ENCODE peak calls at places on chromosomes 5 and 9, in four cellular contexts. S is HL-60, K is GM12878, I is K562. P is an unnamed sample.

GRCh38 chr9:30120654-30121053 is 2263.8 kb upstream of the ACO1 start:
- DNase-seq in K (no peak), S (no peak), I (no peak), P (no peak)

GRCh38 chr9:88915916-88916315 is 75.4 kb upstream of the S1PR3 start:
- DNase-seq in S (no peak), K (no peak), I (no peak), P (no peak)

GRCh38 chr9:131657456-131657855 is 82.4 kb downstream of the RAPGEF1 start:
- DNase-seq in I (no peak), S (no peak), K (no peak), P (no peak)

GRCh38 chr5:159001247-159001646 is 98.5 kb downstream of the EBF1 start:
- DNase-seq in I (no peak), S (no peak), K (no peak), P (no peak)

GRCh38 chr9:93702261-93702660 is 125.9 kb downstream of the PHF2 start:
- DNase-seq in I (no peak), S (no peak), K (no peak), P (no peak)

GRCh38 chr9:101731429-101731828 is 7.0 kb downstream of the GRIN3A start:
- DNase-seq in S (no peak), K (no peak), I (no peak), P (no peak)

GRCh38 chr9:83956288-83957028 is 23.6 kb downstream of the HNRNPK start:
- DNase-seq in I (peak), K (no peak), S (no peak), P (peak)

GRCh38 chr9:36008774-36009300 is 27.9 kb upstream of the RECK start:
- DNase-seq in K (no peak), S (peak), I (peak), P (peak)

GRCh38 chr5:181243521-181244307 is at the start of gene RACK1:
- DNase-seq in K (peak), S (peak), I (peak), P (no peak)

GRCh38 chr9:35490155-35490909 is 421 bp downstream of the RUSC2 start:
- DNase-seq in S (no peak), I (no peak), K (no peak), P (no peak)

GRCh38 chr5:134462761-134463160 is 51.1 kb upstream of the CDKN2AIPNL start:
- DNase-seq in S (no peak), K (no peak), I (no peak), P (no peak)

GRCh38 chr5:93186031-93186682 is 394.9 kb downstream of the NR2F1-AS1 start:
- DNase-seq in I (no peak), S (no peak), K (no peak), P (no peak)

DNA sequence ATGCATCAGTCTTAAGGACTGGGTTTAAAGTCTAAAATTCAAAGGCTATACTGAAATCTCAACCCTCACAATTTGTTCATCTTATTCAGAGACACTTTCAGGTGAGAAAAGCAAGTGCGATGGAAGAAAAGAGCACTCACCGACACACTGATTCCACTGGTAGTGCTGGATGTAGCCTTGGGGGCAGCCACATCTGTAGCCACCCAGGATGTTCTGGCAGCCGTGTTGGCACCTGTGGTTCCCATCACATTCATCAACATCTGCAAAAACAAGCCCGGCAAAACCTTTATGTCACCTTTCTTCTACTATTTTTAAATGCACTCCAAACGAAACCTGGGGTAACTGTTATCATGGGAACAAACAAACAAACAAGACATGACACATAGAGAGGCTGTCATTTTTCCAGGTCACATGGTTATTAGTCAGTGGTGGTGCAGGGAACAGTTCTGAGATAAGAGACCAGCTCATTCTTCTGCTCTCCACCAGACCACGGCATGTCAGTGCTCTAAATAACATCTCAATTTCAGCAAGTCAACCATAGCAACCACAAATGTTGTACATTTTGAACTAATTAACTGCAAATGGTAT is 188.4 kb downstream of the SLC12A2 start:
- DNase-seq in S (no peak), K (no peak), I (no peak), P (no peak)
- TF ChIP-seq SPI1 in S (no peak), K (no peak), I (no peak), P (no peak)

GRCh38 chr5:169152946-169153345 is 148.0 kb downstream of the SLIT3 start:
- DNase-seq in I (no peak), K (no peak), S (no peak), P (no peak)
- TF ChIP-seq SPI1 in I (no peak), K (no peak), S (no peak), P (no peak)

DNA sequence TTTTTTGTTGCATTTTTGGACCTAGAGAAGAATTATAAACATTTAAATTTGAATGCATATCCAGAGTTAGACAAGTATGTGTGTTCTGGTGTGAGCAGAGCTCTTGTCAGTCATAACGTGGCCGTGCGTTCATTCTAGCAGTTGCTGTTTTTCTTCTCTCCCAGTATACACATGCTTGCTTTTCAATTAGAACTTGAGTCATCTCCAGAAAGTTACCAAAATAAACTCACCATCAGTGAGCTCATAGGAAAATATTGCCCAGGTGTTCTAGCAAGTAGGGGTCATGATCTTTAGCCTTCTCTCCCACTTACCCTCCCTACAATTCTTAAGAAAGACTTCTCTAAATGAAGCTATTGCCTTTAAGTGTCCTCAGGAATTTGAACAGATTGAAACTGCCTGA is 247.5 kb upstream of the TUT7 start:
- DNase-seq in K (no peak), I (no peak), S (no peak), P (no peak)
- TF ChIP-seq SPI1 in K (no peak), I (no peak), S (no peak), P (no peak)

DNA sequence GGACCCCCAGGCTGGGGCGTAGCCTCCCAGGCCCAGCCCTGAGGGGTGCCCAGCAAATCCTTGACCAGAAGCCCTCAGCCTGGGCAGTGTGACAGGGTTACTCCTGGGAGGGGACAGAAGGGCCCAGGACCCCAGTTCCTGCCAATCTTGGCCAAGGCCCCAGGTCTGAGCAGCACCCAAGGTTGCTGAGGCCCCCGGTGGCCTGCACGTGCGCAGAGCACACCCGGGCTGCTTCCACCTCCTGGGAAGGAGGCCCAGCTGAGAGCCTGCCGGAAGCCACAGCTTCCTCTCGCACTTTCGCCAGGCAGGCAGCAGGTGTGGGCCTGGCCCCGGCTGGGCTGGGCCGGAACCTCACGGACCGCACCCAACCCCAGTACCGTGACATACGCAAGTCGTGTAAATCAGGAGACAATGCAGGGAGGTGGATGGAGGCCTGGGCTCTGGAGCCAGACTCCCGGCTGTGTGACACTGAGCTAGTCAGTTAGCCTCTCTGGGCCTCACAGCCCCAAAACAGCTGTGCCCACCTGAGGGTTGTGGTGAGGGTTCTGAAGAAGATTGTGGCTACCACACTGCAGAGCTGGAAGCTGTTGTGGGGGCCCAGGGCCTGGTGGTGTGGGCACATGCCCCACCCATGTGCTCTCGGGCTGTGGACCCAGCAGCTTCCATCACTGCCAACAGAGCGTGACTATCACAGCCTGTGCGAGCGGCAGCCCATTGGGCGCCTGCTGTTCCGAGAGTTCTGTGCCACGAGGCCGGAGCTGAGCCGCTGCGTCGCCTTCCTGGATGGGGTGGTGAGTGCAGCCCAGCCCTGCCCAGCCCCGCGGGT is 5.1 kb downstream of the GRK6 start:
- DNase-seq in I (no peak), S (peak), K (peak), P (peak)
- TF ChIP-seq SPI1 in I (no peak), S (no peak), K (peak), P (peak)

GRCh38 chr9:588952-589351 is 252.5 kb upstream of the DMRT1 start:
- DNase-seq in K (no peak), I (no peak), S (no peak), P (no peak)
- TF ChIP-seq SPI1 in K (no peak), I (no peak), S (no peak), P (no peak)

GRCh38 chr9:38713426-38713825 is 6.5 kb downstream of the FAM240B start:
- DNase-seq in K (no peak), I (no peak), S (peak), P (no peak)

GRCh38 chr9:38705917-38706316 is 14.0 kb downstream of the FAM240B start:
- DNase-seq in I (no peak), K (no peak), S (no peak), P (no peak)

GRCh38 chr9:38708759-38709158 is 11.2 kb downstream of the FAM240B start:
- DNase-seq in I (no peak), K (no peak), S (no peak), P (no peak)

GRCh38 chr9:38706493-38706892 is 13.4 kb downstream of the FAM240B start:
- DNase-seq in K (no peak), I (no peak), S (no peak), P (no peak)

DNA sequence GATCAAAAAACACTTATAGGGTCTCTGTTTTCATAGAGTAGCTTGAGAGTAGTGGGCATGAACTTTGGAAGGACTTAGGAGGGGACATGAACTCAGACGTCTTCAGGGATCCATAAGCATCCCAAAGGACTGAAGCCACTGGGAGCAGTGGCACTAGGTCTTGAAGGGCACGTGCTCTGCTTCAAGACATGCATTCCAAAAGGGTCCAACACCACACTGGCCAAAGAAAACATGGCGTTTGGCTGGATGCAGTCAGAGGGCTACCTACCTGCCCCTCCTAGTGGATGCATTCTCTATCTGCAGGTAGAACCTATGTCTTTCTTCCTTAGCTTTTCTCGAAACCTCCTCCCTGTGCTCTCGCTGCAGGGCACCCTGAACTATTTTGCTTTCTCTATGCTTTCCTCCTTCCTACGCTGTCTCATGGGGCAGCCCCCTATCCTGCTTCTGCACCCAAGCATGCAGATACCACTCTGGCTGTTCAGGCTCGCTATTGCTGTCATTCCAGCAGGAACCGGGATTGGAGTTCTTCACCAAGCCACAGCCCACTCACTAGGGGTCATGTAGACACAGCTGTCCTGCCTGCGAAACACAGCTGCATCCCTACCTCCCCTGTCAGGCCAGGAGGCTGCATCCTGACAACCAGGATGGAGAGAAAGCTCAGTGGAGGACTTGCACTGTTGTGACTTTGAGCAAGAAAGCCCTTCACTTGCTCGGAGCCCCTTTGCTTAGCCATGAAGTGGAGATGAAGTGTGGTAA is 11.9 kb downstream of the FAM240B start:
- DNase-seq in K (no peak), S (no peak), I (peak), P (no peak)
- TF ChIP-seq SPI1 in K (no peak), S (no peak), I (no peak), P (no peak)

GRCh38 chr9:70117835-70118319 is 74.2 kb downstream of the MAMDC2 start:
- DNase-seq in S (no peak), K (no peak), I (no peak), P (no peak)
- TF ChIP-seq SPI1 in S (no peak), K (no peak), I (no peak), P (no peak)

DNA sequence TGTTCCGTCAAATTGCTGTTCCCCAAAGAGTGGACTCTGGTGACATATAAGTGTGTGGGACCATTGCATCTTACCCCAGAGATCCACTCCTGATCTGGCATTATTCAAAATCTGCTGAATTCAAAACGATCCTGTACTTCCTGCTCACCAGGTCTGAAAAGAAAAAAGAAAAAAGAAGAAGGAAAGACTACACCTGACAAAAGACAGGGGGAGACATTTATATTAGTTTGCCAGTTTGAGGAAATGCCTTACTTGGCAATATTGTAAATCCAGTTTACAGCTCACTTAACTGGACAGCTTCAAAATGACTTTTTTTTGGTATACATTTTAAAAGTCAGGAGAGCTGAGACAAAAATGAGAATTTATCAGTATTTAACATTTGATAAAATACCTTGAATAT is 15.0 kb upstream of the GRHPR start:
- DNase-seq in S (no peak), K (no peak), I (no peak), P (no peak)
- TF ChIP-seq SPI1 in S (no peak), K (peak), I (peak), P (peak)

GRCh38 chr5:99544326-99544725 is 615.5 kb upstream of the CHD1 start:
- DNase-seq in S (no peak), K (no peak), I (no peak), P (no peak)

GRCh38 chr5:99543841-99544240 is 615.0 kb upstream of the CHD1 start:
- DNase-seq in I (no peak), K (no peak), S (no peak), P (no peak)
- TF ChIP-seq SPI1 in I (no peak), K (no peak), S (no peak), P (no peak)

GRCh38 chr5:150355791-150356190 is 1.7 kb upstream of the TCOF1 start:
- DNase-seq in S (no peak), K (no peak), I (no peak), P (no peak)
- TF ChIP-seq SPI1 in S (no peak), K (no peak), I (no peak), P (no peak)